ENCODE peak calls at places on chromosomes 11 and 22, in seven cellular contexts. J is HFFc6; Y is astrocyte of the spinal cord; M is head of caudate nucleus; E is EH; B is uterus; R is activated T-cell treated with anti-CD3 and anti-CD28 coated beads, Interleukin-2, amount 50 U/mL, for 1 hour. K is an unnamed sample.
A peak's percentile ranks its signal among the peaks of the same experiment; 100 is the strongest.

GRCh38 chr22:36806824-36807223 is 10.0 kb downstream of the PVALB start:
- DNase-seq in M (no peak), R (no peak), J (no peak), Y (no peak), E (no peak), B (no peak), K (no peak)

GRCh38 chr22:45503071-45503815 is 560 bp downstream of the FBLN1 start:
- DNase-seq in E (no peak), Y (no peak), R (no peak), M (no peak), B (no peak), J (no peak), K (no peak)

GRCh38 chr11:46387919-46388618 is 3.5 kb downstream of the CHRM4 start:
- DNase-seq in J (no peak), M (no peak), R (no peak), Y (no peak), B (no peak), E (no peak), K (no peak)

GRCh38 chr22:43186272-43187170 is at the start of gene TTLL12:
- DNase-seq in J (peak; percentile 20), M (peak; percentile 70), E (peak; percentile 69), Y (peak; percentile 35), R (peak; percentile 73), B (no peak), K (peak; percentile 54)

GRCh38 chr11:504053-504993 is 2.7 kb downstream of the RNH1 start:
- DNase-seq in B (peak; percentile 40), Y (peak; percentile 17), J (no peak), M (no peak), E (peak; percentile 54), R (no peak), K (no peak)

GRCh38 chr11:2575611-2576051 is 124.2 kb downstream of the KCNQ1OT1 start:
- DNase-seq in Y (no peak), E (no peak), J (no peak), R (no peak), M (no peak), B (peak; percentile 8), K (no peak)

GRCh38 chr11:66848671-66849500 is 5.6 kb downstream of the RCE1 start:
- DNase-seq in J (no peak), Y (no peak), M (no peak), E (no peak), B (peak; percentile 12), R (peak; percentile 17), K (no peak)

GRCh38 chr11:84291996-84292395 is 1005.8 kb upstream of the CCDC90B start:
- DNase-seq in B (no peak), J (no peak), E (peak; percentile 7), Y (peak; percentile 29), R (no peak), M (peak; percentile 28), K (no peak)

GRCh38 chr22:40190501-40190900 is 12.8 kb downstream of the TNRC6B start:
- DNase-seq in E (no peak), M (no peak), R (no peak), B (no peak), Y (no peak), J (no peak), K (no peak)

GRCh38 chr11:76010051-76010450 is 195.0 kb downstream of the UVRAG start:
- DNase-seq in R (no peak), B (no peak), E (no peak), M (no peak), J (no peak), Y (no peak), K (no peak)

GRCh38 chr11:75431533-75432525 is 1.2 kb downstream of the KLHL35 start:
- DNase-seq in M (no peak), J (no peak), R (no peak), E (peak; percentile 11), B (no peak), Y (no peak), K (no peak)

GRCh38 chr11:57597461-57597892 is at the start of gene SERPING1:
- DNase-seq in R (no peak), E (no peak), Y (no peak), B (peak; percentile 91), M (no peak), J (no peak), K (peak; percentile 15)

GRCh38 chr11:36030707-36031365 is 87.0 kb downstream of the LDLRAD3 start:
- DNase-seq in R (no peak), Y (peak; percentile 58), B (no peak), E (peak; percentile 82), M (no peak), J (peak; percentile 17), K (no peak)

GRCh38 chr22:32053165-32053755 is 10.2 kb downstream of the SLC5A1 start:
- DNase-seq in Y (no peak), E (no peak), B (no peak), M (no peak), R (no peak), J (no peak), K (no peak)

GRCh38 chr11:1870721-1871466 is 18.0 kb downstream of the LSP1 start:
- DNase-seq in Y (no peak), M (no peak), B (no peak), J (no peak), R (peak; percentile 58), E (no peak), K (no peak)

GRCh38 chr22:23820748-23821211 is 18.0 kb downstream of the DERL3 start:
- DNase-seq in J (no peak), R (no peak), E (no peak), M (no peak), B (no peak), Y (no peak), K (no peak)

GRCh38 chr11:29333993-29334780 is 682.6 kb downstream of the KCNA4 start:
- DNase-seq in B (no peak), E (peak; percentile 82), R (no peak), M (no peak), J (peak; percentile 68), Y (peak; percentile 83), K (peak; percentile 24)

GRCh38 chr22:37428649-37429586 is 1.6 kb upstream of the ELFN2 start:
- DNase-seq in B (no peak), R (peak; percentile 68), J (no peak), Y (peak; percentile 47), M (peak; percentile 58), E (peak; percentile 56), K (no peak)

GRCh38 chr11:7143908-7144307 is 55.1 kb downstream of the RBMXL2 start:
- DNase-seq in J (peak; percentile 1), Y (peak; percentile 22), B (no peak), M (no peak), R (no peak), E (peak; percentile 32), K (peak; percentile 65)

GRCh38 chr11:3169235-3169951 is 4.3 kb upstream of the OSBPL5 start:
- DNase-seq in Y (peak; percentile 82), B (no peak), E (peak; percentile 86), R (no peak), J (peak; percentile 78), M (peak; percentile 42), K (peak; percentile 17)

GRCh38 chr22:37232140-37232998 is 11.7 kb downstream of the RAC2 start:
- DNase-seq in M (no peak), B (no peak), Y (no peak), R (peak; percentile 33), J (no peak), E (no peak), K (no peak)

GRCh38 chr22:38244106-38244505 is 28.7 kb downstream of the TMEM184B start:
- DNase-seq in M (no peak), R (no peak), B (no peak), Y (no peak), J (no peak), E (peak; percentile 33), K (no peak)

GRCh38 chr11:45021692-45022130 is 71.0 kb upstream of the TP53I11 start:
- DNase-seq in M (peak; percentile 24), B (peak; percentile 25), J (no peak), R (no peak), Y (no peak), E (peak; percentile 12), K (peak; percentile 26)

GRCh38 chr11:59053387-59053786 is 32.7 kb upstream of the GLYATL1B start:
- DNase-seq in B (peak; percentile 42), Y (peak; percentile 17), E (peak; percentile 65), J (peak; percentile 43), R (peak; percentile 79), M (peak; percentile 74), K (peak; percentile 33)

GRCh38 chr11:67053896-67054850 is 2.5 kb upstream of the RHOD start:
- DNase-seq in E (peak; percentile 64), R (peak; percentile 36), B (peak; percentile 28), M (peak; percentile 83), Y (peak; percentile 92), J (peak; percentile 24), K (peak; percentile 13)

GRCh38 chr11:69497221-69497787 is 15.8 kb downstream of the LINC01488 start:
- DNase-seq in R (no peak), B (peak; percentile 68), J (peak; percentile 96), Y (peak; percentile 98), E (peak; percentile 99), M (peak; percentile 56), K (peak; percentile 65)

GRCh38 chr22:49426098-49426497 is 401.6 kb downstream of the BRD1 start:
- DNase-seq in E (no peak), R (no peak), J (no peak), B (no peak), Y (no peak), M (no peak), K (no peak)

GRCh38 chr11:9629064-9629463 is 34.8 kb upstream of the SWAP70 start:
- DNase-seq in B (no peak), E (no peak), M (no peak), J (no peak), R (no peak), Y (no peak), K (no peak)

GRCh38 chr22:42016111-42016510 is 17.5 kb downstream of the WBP2NL start:
- DNase-seq in B (no peak), R (no peak), Y (no peak), E (no peak), J (no peak), M (no peak), K (no peak)

GRCh38 chr11:1460994-1461805 is 25.4 kb downstream of the MOB2 start:
- DNase-seq in J (no peak), M (no peak), B (peak; percentile 74), R (no peak), E (no peak), Y (no peak), K (no peak)

GRCh38 chr22:47205081-47205491 is 442.6 kb downstream of the TBC1D22A start:
- DNase-seq in M (no peak), J (no peak), E (no peak), R (no peak), Y (no peak), B (no peak), K (no peak)

K was measured in globus pallidus.